ENCODE peak calls at places on chromosomes 11 and 22, in four cellular contexts. N, B, H and P are unnamed samples.

GRCh38 chr22:18927020-18927419 is 9.1 kb downstream of the PRODH start:
- DNase-seq in N (no peak), B (no peak), H (no peak), P (no peak)

GRCh38 chr11:124758355-124759267 is 3.5 kb downstream of the ESAM start:
- DNase-seq in N (peak), B (peak), H (peak), P (peak)

GRCh38 chr11:7905961-7906429 is 25.1 kb downstream of the OR10A6 start:
- DNase-seq in N (no peak), B (no peak), H (no peak), P (no peak)

GRCh38 chr11:71539017-71539416 is 1.2 kb downstream of the KRTAP5-8 start:
- DNase-seq in N (no peak), B (no peak), H (no peak), P (no peak)

GRCh38 chr11:12075822-12076821 is 34.3 kb upstream of the MICAL2 start:
- DNase-seq in N (no peak), B (peak), H (no peak), P (no peak)

GRCh38 chr11:18771266-18772035 is 20.1 kb downstream of the PTPN5 start:
- DNase-seq in N (no peak), B (no peak), H (no peak), P (no peak)

GRCh38 chr11:75262961-75263852 is 22.6 kb downstream of the TPBGL start:
- DNase-seq in N (no peak), B (no peak), H (no peak), P (no peak)

GRCh38 chr22:26558246-26558895 is 31.6 kb downstream of the TPST2 start:
- DNase-seq in N (no peak), B (peak), H (no peak), P (no peak)

GRCh38 chr11:74686792-74687191 is 44.4 kb downstream of the CHRDL2 start:
- DNase-seq in N (no peak), B (peak), H (no peak), P (no peak)

GRCh38 chr22:40691532-40691931 is 12.2 kb downstream of the MCHR1 start:
- DNase-seq in N (no peak), B (no peak), H (no peak), P (no peak)

GRCh38 chr11:133947298-133947905 is 9.4 kb downstream of the IGSF9B start:
- DNase-seq in N (no peak), B (peak), H (peak), P (peak)

GRCh38 chr11:64355078-64355940 is 3.7 kb upstream of the RPS6KA4 start:
- DNase-seq in N (no peak), B (peak), H (peak), P (peak)

GRCh38 chr11:104999716-105000115 is 23.3 kb downstream of the CASP5 start:
- DNase-seq in N (no peak), B (no peak), H (no peak), P (no peak)

GRCh38 chr11:131686836-131687235 is 316.4 kb downstream of the NTM start:
- DNase-seq in N (no peak), B (no peak), H (no peak), P (no peak)

GRCh38 chr11:60831143-60831500 is 10.8 kb upstream of the CCDC86 start:
- DNase-seq in N (peak), B (peak), H (peak), P (peak)

GRCh38 chr11:8908099-8908498 is 2.9 kb upstream of the AKIP1 start:
- DNase-seq in N (no peak), B (no peak), H (no peak), P (no peak)

GRCh38 chr22:27581688-27582087 is 219.9 kb downstream of the MN1 start:
- DNase-seq in N (no peak), B (peak), H (no peak), P (no peak)

GRCh38 chr22:44291265-44292006 is 21.3 kb downstream of the SHISAL1 start:
- DNase-seq in N (no peak), B (no peak), H (no peak), P (no peak)

GRCh38 chr11:133115099-133115498 is 417.2 kb downstream of the OPCML start:
- DNase-seq in N (no peak), B (no peak), H (no peak), P (no peak)

GRCh38 chr11:87917111-87917510 is 258.1 kb downstream of the RAB38 start:
- DNase-seq in N (no peak), B (no peak), H (no peak), P (no peak)

GRCh38 chr11:44780940-44781631 is 54.3 kb downstream of the TSPAN18 start:
- DNase-seq in N (no peak), B (peak), H (no peak), P (no peak)

GRCh38 chr22:29116397-29117123 is 43.7 kb downstream of the KREMEN1 start:
- DNase-seq in N (no peak), B (no peak), H (no peak), P (peak)

GRCh38 chr11:19472679-19473078 is 231.9 kb upstream of the E2F8 start:
- DNase-seq in N (no peak), B (peak), H (no peak), P (no peak)

GRCh38 chr22:35630387-35630793 is 13.3 kb upstream of the MB start:
- DNase-seq in N (no peak), B (peak), H (no peak), P (no peak)

GRCh38 chr11:124310746-124311145 is 3.0 kb downstream of the OR8D1 start:
- DNase-seq in N (no peak), B (peak), H (no peak), P (no peak)

GRCh38 chr11:122981388-122982264 is at the start of gene BSX:
- DNase-seq in N (peak), B (peak), H (peak), P (peak)

GRCh38 chr11:113387605-113388211 is at the start of gene ANKK1:
- DNase-seq in N (no peak), B (no peak), H (no peak), P (no peak)

GRCh38 chr11:24808173-24808572 is 311.3 kb downstream of the LUZP2 start:
- DNase-seq in N (no peak), B (no peak), H (no peak), P (no peak)

GRCh38 chr11:106208795-106209194 is 131.3 kb downstream of the AASDHPPT start:
- DNase-seq in N (no peak), B (no peak), H (no peak), P (no peak)

GRCh38 chr22:43996981-43997265 is 27.2 kb upstream of the PARVB start:
- DNase-seq in N (no peak), B (no peak), H (no peak), P (no peak)

GRCh38 chr11:68692115-68692514 is 7.8 kb downstream of the GAL start:
- DNase-seq in N (no peak), B (no peak), H (no peak), P (no peak)

GRCh38 chr11:100709233-100709999 is 22.3 kb downstream of the ARHGAP42 start:
- DNase-seq in N (no peak), B (no peak), H (no peak), P (no peak)

GRCh38 chr11:2573240-2574042 is 126.4 kb downstream of the KCNQ1OT1 start:
- DNase-seq in N (no peak), B (no peak), H (no peak), P (no peak)

GRCh38 chr11:64324692-64325469 is 7.0 kb downstream of the PRDX5 start:
- DNase-seq in N (no peak), B (no peak), H (no peak), P (no peak)

GRCh38 chr11:7077101-7077500 is 11.7 kb upstream of the RBMXL2 start:
- DNase-seq in N (no peak), B (no peak), H (no peak), P (no peak)

GRCh38 chr11:9726313-9727022 is 62.6 kb downstream of the SWAP70 start:
- DNase-seq in N (no peak), B (no peak), H (no peak), P (no peak)